ENCODE peak calls at places on chromosomes 16 and 17, in four cellular contexts. B is K562, H is IMR-90, U is fibroblast of lung. G is an unnamed sample.

GRCh38 chr17:63834431-63835166 is 7.1 kb upstream of the FTSJ3 start:
- DNase-seq in B (peak; percentile 89), H (peak; percentile 85), U (peak; percentile 80), G (peak; percentile 62)

GRCh38 chr17:4502466-4503154 is 3.9 kb downstream of the SPNS2 start:
- DNase-seq in B (no peak), H (no peak), U (no peak), G (no peak)

GRCh38 chr17:43674394-43674793 is 12.7 kb upstream of the MEOX1 start:
- DNase-seq in B (no peak), H (no peak), U (no peak), G (no peak)

GRCh38 chr16:9225527-9226316 is 134.3 kb downstream of the HAPSTR1 start:
- DNase-seq in B (peak; percentile 33), H (no peak), U (no peak), G (no peak)

GRCh38 chr17:46182961-46183360 is 10.3 kb downstream of the KANSL1 start:
- DNase-seq in B (peak; percentile 62), H (no peak), U (no peak), G (no peak)

GRCh38 chr17:46822388-46822921 is 4.0 kb upstream of the WNT3 start:
- DNase-seq in B (peak; percentile 73), H (no peak), U (no peak), G (no peak)

GRCh38 chr16:79843631-79844043 is 243.1 kb upstream of the MAF start:
- DNase-seq in B (no peak), H (no peak), U (no peak), G (no peak)

GRCh38 chr17:12789075-12789975 is at the start of gene ARHGAP44:
- DNase-seq in B (peak; percentile 38), H (peak; percentile 59), U (peak; percentile 63), G (peak; percentile 51)

GRCh38 chr17:65807361-65807760 is 245.9 kb upstream of the AXIN2 start:
- DNase-seq in B (no peak), H (no peak), U (no peak), G (no peak)

GRCh38 chr17:39623356-39623950 is 3.3 kb upstream of the PPP1R1B start:
- DNase-seq in B (peak; percentile 84), H (peak; percentile 36), U (peak; percentile 48), G (no peak)

GRCh38 chr16:74892574-74893461 is 92.1 kb downstream of the WDR59 start:
- DNase-seq in B (no peak), H (no peak), U (no peak), G (no peak)

GRCh38 chr17:2174471-2175293 is 119.8 kb downstream of the HIC1 start:
- DNase-seq in B (no peak), H (peak; percentile 99), U (peak; percentile 100), G (peak; percentile 97)

GRCh38 chr16:66427036-66427446 is at the start of gene BEAN1:
- DNase-seq in B (peak; percentile 23), H (no peak), U (no peak), G (no peak)

GRCh38 chr16:85029413-85029794 is 1.8 kb downstream of the KIAA0513 start:
- DNase-seq in B (peak; percentile 80), H (peak; percentile 65), U (peak; percentile 26), G (peak; percentile 49)

GRCh38 chr16:57601801-57602478 is 26.5 kb upstream of the ADGRG1 start:
- DNase-seq in B (peak; percentile 60), H (no peak), U (no peak), G (peak; percentile 27)

GRCh38 chr17:14308636-14308964 is 7.7 kb downstream of the HS3ST3B1 start:
- DNase-seq in B (no peak), H (no peak), U (no peak), G (no peak)

GRCh38 chr17:31787082-31787481 is 72.0 kb downstream of the COPRS start:
- DNase-seq in B (no peak), H (no peak), U (no peak), G (no peak)

GRCh38 chr17:45227631-45228120 is 6.0 kb downstream of the FMNL1 start:
- DNase-seq in B (no peak), H (no peak), U (no peak), G (no peak)

GRCh38 chr16:30551781-30552180 is 6.4 kb downstream of the ZNF764 start:
- DNase-seq in B (no peak), H (no peak), U (no peak), G (no peak)

GRCh38 chr17:68507581-68507980 is 4.6 kb upstream of the PRKAR1A start:
- DNase-seq in B (no peak), H (no peak), U (no peak), G (no peak)

GRCh38 chr16:12703935-12704334 is 99.8 kb downstream of the CPPED1 start:
- DNase-seq in B (no peak), H (peak; percentile 2), U (no peak), G (no peak)

GRCh38 chr16:51149251-51149661 is 1.8 kb downstream of the SALL1 start:
- DNase-seq in B (no peak), H (no peak), U (no peak), G (no peak)

GRCh38 chr17:80691784-80692183 is 147.1 kb downstream of the RPTOR start:
- DNase-seq in B (peak; percentile 10), H (no peak), U (no peak), G (no peak)

GRCh38 chr16:22317001-22317530 is 19.9 kb downstream of the POLR3E start:
- DNase-seq in B (no peak), H (no peak), U (no peak), G (no peak)

GRCh38 chr17:15944720-15945492 is at the start of gene ADORA2B:
- DNase-seq in B (peak; percentile 74), H (peak; percentile 71), U (peak; percentile 75), G (peak; percentile 63)

GRCh38 chr17:27577884-27578717 is 52.9 kb upstream of the LGALS9 start:
- DNase-seq in B (peak; percentile 41), H (peak; percentile 73), U (peak; percentile 60), G (peak; percentile 80)

GRCh38 chr17:36755586-36755985 is 154.2 kb downstream of the MRM1 start:
- DNase-seq in B (peak; percentile 70), H (no peak), U (no peak), G (no peak)

GRCh38 chr16:89738072-89738377 is 16.7 kb downstream of the ZNF276 start:
- DNase-seq in B (no peak), H (no peak), U (no peak), G (no peak)

GRCh38 chr17:47975815-47976190 is 4.9 kb downstream of the CDK5RAP3 start:
- DNase-seq in B (no peak), H (no peak), U (no peak), G (no peak)

GRCh38 chr17:44759916-44760243 is 1.1 kb downstream of the ADAM11 start:
- DNase-seq in B (no peak), H (no peak), U (no peak), G (no peak)

GRCh38 chr17:70080541-70081347 is 5.7 kb downstream of the KCNJ16 start:
- DNase-seq in B (no peak), H (peak; percentile 55), U (peak; percentile 62), G (peak; percentile 86)

DNA sequence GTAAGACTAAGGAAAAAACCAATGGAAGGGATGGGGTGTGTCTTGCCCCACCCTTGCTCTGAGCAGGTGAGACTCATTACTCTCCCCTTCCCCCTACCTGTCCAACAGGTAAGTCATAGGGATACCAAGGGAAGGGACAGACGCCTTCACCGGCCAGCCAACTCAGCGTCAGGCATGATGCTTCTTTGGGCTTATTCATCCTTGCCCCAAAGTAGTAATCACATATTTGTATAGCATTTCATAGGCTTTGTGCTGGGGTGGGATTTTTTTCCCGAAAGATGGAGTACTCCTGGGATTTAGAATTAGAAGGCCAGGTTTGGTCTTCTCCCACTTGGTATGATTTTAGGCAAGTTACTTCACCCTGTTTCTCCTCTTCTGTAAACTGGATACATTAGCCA is 509 bp upstream of the JUP start:
- DNase-seq in B (no peak), H (no peak), U (no peak), G (no peak)
- H2AFZ ChIP-seq in B (peak overlapping the region; percentile 59), H (peak overlapping the region; percentile 80), U (no peak overlapping the region), G (no peak overlapping the region)

GRCh38 chr16:80900593-80900954 is 96.2 kb upstream of the CDYL2 start:
- DNase-seq in B (no peak), H (no peak), U (no peak), G (no peak)

GRCh38 chr16:80902306-80903154 is 98.1 kb upstream of the CDYL2 start:
- DNase-seq in B (no peak), H (no peak), U (no peak), G (no peak)

GRCh38 chr16:80899804-80900592 is 95.6 kb upstream of the CDYL2 start:
- DNase-seq in B (peak; percentile 30), H (peak; percentile 76), U (peak; percentile 86), G (peak; percentile 87)

GRCh38 chr16:80903616-80904015 is 99.2 kb upstream of the CDYL2 start:
- DNase-seq in B (no peak), H (no peak), U (no peak), G (no peak)
- H3K4me1 ChIP-seq in B (no peaks in the 10 kb centered on the region), H (peaks cover 7% of the 10 kb centered on the region), U (peaks cover 9% of the 10 kb centered on the region), G (peaks cover 16% of the 10 kb centered on the region)

GRCh38 chr17:59439261-59439660 is 107.8 kb downstream of the YPEL2 start:
- DNase-seq in B (no peak), H (no peak), U (no peak), G (no peak)

GRCh38 chr17:59439711-59440110 is 108.3 kb downstream of the YPEL2 start:
- DNase-seq in B (no peak), H (peak; percentile 31), U (no peak), G (no peak)

GRCh38 chr17:59443106-59443505 is 111.7 kb downstream of the YPEL2 start:
- DNase-seq in B (no peak), H (no peak), U (no peak), G (no peak)

GRCh38 chr17:59440757-59441458 is 109.5 kb downstream of the YPEL2 start:
- DNase-seq in B (peak; percentile 93), H (peak; percentile 88), U (peak; percentile 89), G (peak; percentile 74)

GRCh38 chr17:59441459-59442096 is 110.1 kb downstream of the YPEL2 start:
- DNase-seq in B (no peak), H (no peak), U (no peak), G (no peak)
- H2AFZ ChIP-seq in B (no peak overlapping the region), H (no peak overlapping the region), U (no peak overlapping the region), G (peak overlapping the region; percentile 25)

GRCh38 chr17:73230088-73230487 is 31.6 kb downstream of the CPSF4L start:
- DNase-seq in B (no peak), H (no peak), U (no peak), G (no peak)
- H3K4me1 ChIP-seq in B (peaks cover 37% of the 10 kb centered on the region), H (peaks cover 16% of the 10 kb centered on the region), U (peaks cover 20% of the 10 kb centered on the region), G (peaks cover 36% of the 10 kb centered on the region)

G was measured in astrocyte.